ENCODE peak calls at places on chromosomes 5 and 9, in ten cellular contexts. I is T-cell; Y is stimulated activated CD4-positive, alpha-beta T cell treated with anti-CD3 and anti-CD28 coated beads, Interleukin-4, amount 100 ng/mL, for 4 hours; J is T-helper 2 cell; R is stimulated activated CD8-positive, alpha-beta memory T cell treated with anti-CD3 and anti-CD28 coated beads, Interleukin-7, amount 100 ng/mL, for 48 hours; K is germinal center; M is D341Med; X is substantia nigra; Q is AG04450; L is cardiac muscle cell. T is an unnamed sample.

GRCh38 chr5:150514708-150515211 is 6.8 kb downstream of the NDST1 start:
- DNase-seq in Y (no peak), R (no peak), Q (no peak), J (no peak), L (no peak), K (no peak), M (no peak), X (no peak), I (no peak), T (peak)

GRCh38 chr9:76703270-76703669 is 61.0 kb upstream of the PCA3 start:
- DNase-seq in M (no peak), Q (no peak), X (no peak), J (no peak), R (no peak), Y (no peak), I (no peak), K (no peak), L (no peak), T (no peak)

GRCh38 chr5:180591249-180591887 is at the start of gene SCGB3A1:
- DNase-seq in Q (no peak), M (peak), J (no peak), K (no peak), Y (no peak), L (no peak), I (no peak), X (no peak), R (no peak), T (no peak)

GRCh38 chr5:165370772-165371171 is 1865.4 kb downstream of the MAT2B start:
- DNase-seq in J (no peak), I (no peak), M (no peak), Q (no peak), X (no peak), K (no peak), R (no peak), L (no peak), Y (no peak), T (no peak)

GRCh38 chr5:179154346-179154990 is 94.3 kb downstream of the ZNF354C start:
- DNase-seq in Y (no peak), X (no peak), J (no peak), K (no peak), I (no peak), M (no peak), L (no peak), R (no peak), Q (no peak), T (no peak)

GRCh38 chr9:74037274-74037673 is 459.9 kb upstream of the RORB start:
- DNase-seq in Q (no peak), X (no peak), Y (no peak), I (no peak), L (no peak), J (no peak), K (no peak), M (no peak), R (no peak), T (no peak)

GRCh38 chr5:91443028-91443427 is 59.9 kb upstream of the ARRDC3 start:
- DNase-seq in M (no peak), R (no peak), Y (no peak), K (no peak), J (no peak), X (no peak), L (no peak), I (no peak), Q (no peak), T (no peak)

GRCh38 chr9:83708515-83709158 is 879 bp upstream of the UBQLN1 start:
- DNase-seq in Y (peak), R (peak), Q (no peak), I (no peak), L (peak), J (no peak), K (peak), X (peak), M (peak), T (no peak)

GRCh38 chr9:91341258-91341746 is 20.4 kb downstream of the AUH start:
- DNase-seq in I (no peak), K (no peak), M (no peak), J (no peak), X (no peak), R (no peak), L (no peak), Q (no peak), Y (no peak), T (no peak)

GRCh38 chr5:77208507-77209163 is 1.8 kb upstream of the PDE8B start:
- DNase-seq in X (peak), I (no peak), Y (no peak), Q (no peak), M (no peak), J (no peak), K (no peak), R (no peak), L (no peak), T (no peak)

GRCh38 chr9:126514037-126514821 is 99.5 kb upstream of the LMX1B start:
- DNase-seq in R (peak), K (peak), M (peak), I (peak), X (peak), Y (peak), J (peak), L (peak), Q (no peak), T (peak)

GRCh38 chr5:177334155-177334551 is 17.3 kb downstream of the LMAN2 start:
- DNase-seq in K (no peak), X (no peak), L (no peak), I (no peak), Q (no peak), Y (no peak), J (no peak), R (no peak), M (no peak), T (no peak)

GRCh38 chr9:109171926-109172325 is 4.9 kb upstream of the FRRS1L start:
- DNase-seq in Q (no peak), X (no peak), Y (no peak), K (no peak), J (no peak), M (no peak), L (no peak), R (no peak), I (no peak), T (no peak)

GRCh38 chr9:16986441-16987387 is 116.2 kb upstream of the BNC2 start:
- DNase-seq in J (no peak), K (no peak), I (no peak), Y (no peak), Q (peak), X (no peak), R (no peak), L (no peak), M (no peak), T (no peak)

GRCh38 chr5:149172261-149172660 is 31.0 kb downstream of the ABLIM3 start:
- DNase-seq in Y (no peak), I (no peak), J (no peak), K (no peak), R (peak), M (no peak), L (no peak), X (no peak), Q (peak), T (no peak)

GRCh38 chr5:15105799-15106393 is 234.3 kb upstream of the ANKH start:
- DNase-seq in X (peak), J (no peak), Q (no peak), M (peak), L (peak), K (peak), I (peak), Y (no peak), R (no peak), T (no peak)

GRCh38 chr5:175629793-175630192 is 28.1 kb upstream of the HRH2 start:
- DNase-seq in Y (no peak), L (no peak), J (no peak), R (no peak), K (no peak), Q (no peak), M (no peak), X (no peak), I (no peak), T (no peak)

GRCh38 chr9:92969516-92970466 is 22.5 kb downstream of the FGD3 start:
- DNase-seq in K (no peak), M (peak), J (no peak), I (peak), Y (no peak), R (no peak), L (no peak), X (no peak), Q (no peak), T (no peak)

GRCh38 chr9:126397056-126397455 is 70.4 kb downstream of the MVB12B start:
- DNase-seq in Y (peak), M (no peak), X (no peak), K (no peak), J (peak), Q (no peak), I (peak), L (no peak), R (peak), T (no peak)

GRCh38 chr9:116020146-116020545 is 133.4 kb upstream of the PAPPA start:
- DNase-seq in M (no peak), R (no peak), J (no peak), K (no peak), I (no peak), L (no peak), Q (no peak), Y (no peak), X (no peak), T (no peak)

GRCh38 chr9:71748280-71748743 is 20.0 kb downstream of the CEMIP2 start:
- DNase-seq in L (no peak), R (no peak), I (no peak), X (no peak), Y (no peak), J (no peak), Q (no peak), K (no peak), M (no peak), T (no peak)

GRCh38 chr9:87108639-87109038 is 161.3 kb upstream of the GAS1 start:
- DNase-seq in X (no peak), I (no peak), R (no peak), Y (no peak), Q (no peak), M (no peak), K (no peak), J (no peak), L (peak), T (no peak)

GRCh38 chr9:96150324-96151023 is 151.5 kb downstream of the HSD17B3 start:
- DNase-seq in X (no peak), J (peak), K (no peak), R (peak), L (no peak), M (no peak), Q (no peak), Y (peak), I (peak), T (no peak)

GRCh38 chr9:130806388-130806716 is 28.7 kb upstream of the ABL1 start:
- DNase-seq in L (no peak), Q (no peak), J (no peak), M (no peak), X (no peak), Y (no peak), K (no peak), R (no peak), I (no peak), T (no peak)

GRCh38 chr9:137828527-137829259 is 48.9 kb upstream of the CACNA1B start:
- DNase-seq in R (no peak), M (peak), Y (no peak), J (no peak), K (no peak), L (peak), I (no peak), Q (no peak), X (no peak), T (no peak)

GRCh38 chr9:29212590-29213373 is 1639.5 kb upstream of the C9orf72 start:
- DNase-seq in J (no peak), I (no peak), X (no peak), R (no peak), M (peak), L (peak), K (peak), Y (no peak), Q (no peak), T (peak)

GRCh38 chr9:127723450-127723849 is 7.6 kb downstream of the TTC16 start:
- DNase-seq in J (no peak), I (no peak), M (no peak), Y (no peak), Q (peak), K (no peak), X (no peak), L (no peak), R (no peak), T (no peak)

GRCh38 chr9:28598396-28598795 is 1025.1 kb upstream of the C9orf72 start:
- DNase-seq in Q (no peak), M (peak), L (no peak), K (no peak), J (no peak), Y (no peak), I (no peak), X (no peak), R (no peak), T (peak)

GRCh38 chr9:15086096-15087030 is 176.1 kb upstream of the FREM1 start:
- DNase-seq in K (no peak), I (no peak), R (no peak), Y (no peak), X (no peak), M (no peak), L (no peak), J (no peak), Q (no peak), T (no peak)

GRCh38 chr9:82417501-82417900 is 428.9 kb downstream of the SPATA31D1 start:
- DNase-seq in Y (no peak), X (no peak), J (no peak), I (no peak), R (no peak), K (no peak), M (no peak), Q (no peak), L (no peak), T (no peak)

T was measured in NCI-H1092 treated with DMSO at 0.1 percent for 48 hours.